ENCODE peak calls at places on chromosomes 11 and 22, in six cellular contexts. W is activated CD8-positive, alpha-beta memory T cell treated with anti-CD3 and anti-CD28 coated beads, Interleukin-2, amount 50 U/mL, for 48 hours; B is fibroblast of the conjunctiva; V is HS-27A; M is endothelial cell; Z is type B pancreatic cell. I is an unnamed sample.

GRCh38 chr22:20549232-20549841 is 41.9 kb downstream of the MED15 start:
- DNase-seq in W (no peak), B (no peak), V (no peak), M (no peak), Z (no peak), I (no peak)

GRCh38 chr11:110311783-110312578 is 15.6 kb upstream of the RDX start:
- DNase-seq in W (no peak), B (no peak), V (no peak), M (no peak), Z (no peak), I (no peak)

GRCh38 chr22:45083659-45084305 is 74.0 kb upstream of the PHF21B start:
- DNase-seq in W (peak), B (no peak), V (no peak), M (no peak), Z (no peak), I (no peak)

GRCh38 chr11:62444271-62444833 is 25.5 kb downstream of the SCGB1A1 start:
- DNase-seq in W (peak), B (peak), V (no peak), M (no peak), Z (no peak), I (peak)

GRCh38 chr11:92688416-92688815 is 281.0 kb upstream of the MTNR1B start:
- DNase-seq in W (no peak), B (no peak), V (no peak), M (no peak), Z (no peak), I (no peak)

GRCh38 chr22:50726643-50727340 is 11.2 kb upstream of the ACR start:
- DNase-seq in W (no peak), B (no peak), V (no peak), M (no peak), Z (no peak), I (no peak)

GRCh38 chr11:59208956-59209355 is 3.8 kb downstream of the MPEG1 start:
- DNase-seq in W (no peak), B (no peak), V (no peak), M (no peak), Z (no peak), I (no peak)

GRCh38 chr11:70476669-70477068 is 78.3 kb downstream of the CTTN start:
- DNase-seq in W (no peak), B (no peak), V (no peak), M (no peak), Z (no peak), I (no peak)

GRCh38 chr11:43545610-43546009 is 134.9 kb upstream of the HSD17B12 start:
- DNase-seq in W (no peak), B (no peak), V (no peak), M (no peak), Z (no peak), I (no peak)

GRCh38 chr11:1127664-1128162 is 30.0 kb upstream of the MUC5AC start:
- DNase-seq in W (peak), B (no peak), V (no peak), M (peak), Z (no peak), I (no peak)

GRCh38 chr11:88523362-88524028 is 186.0 kb upstream of the CTSC start:
- DNase-seq in W (no peak), B (no peak), V (peak), M (no peak), Z (no peak), I (no peak)

GRCh38 chr11:122306776-122307479 is 190.9 kb upstream of the BLID start:
- DNase-seq in W (no peak), B (no peak), V (no peak), M (no peak), Z (no peak), I (peak)

GRCh38 chr11:114137838-114138237 is 78.3 kb downstream of the ZBTB16 start:
- DNase-seq in W (no peak), B (no peak), V (no peak), M (no peak), Z (no peak), I (no peak)

GRCh38 chr22:33332538-33332937 is 274.4 kb upstream of the SYN3 start:
- DNase-seq in W (no peak), B (no peak), V (no peak), M (no peak), Z (no peak), I (no peak)

GRCh38 chr11:124762624-124763155 is 600 bp upstream of the ESAM start:
- DNase-seq in W (no peak), B (no peak), V (no peak), M (peak), Z (no peak), I (no peak)

GRCh38 chr11:67321313-67321871 is 18.1 kb downstream of the SSH3 start:
- DNase-seq in W (no peak), B (no peak), V (no peak), M (no peak), Z (no peak), I (no peak)

GRCh38 chr22:27662359-27663030 is 139.1 kb downstream of the MN1 start:
- DNase-seq in W (no peak), B (peak), V (no peak), M (no peak), Z (no peak), I (no peak)

GRCh38 chr22:34297536-34298120 is 377.4 kb upstream of the LARGE1 start:
- DNase-seq in W (no peak), B (no peak), V (no peak), M (no peak), Z (no peak), I (no peak)

GRCh38 chr22:43854151-43854785 is 8.0 kb downstream of the SULT4A1 start:
- DNase-seq in W (no peak), B (no peak), V (no peak), M (no peak), Z (no peak), I (no peak)

GRCh38 chr11:29306527-29306926 is 710.3 kb downstream of the KCNA4 start:
- DNase-seq in W (no peak), B (no peak), V (no peak), M (no peak), Z (no peak), I (no peak)

GRCh38 chr11:86800076-86800955 is at the start of gene PRSS23:
- DNase-seq in W (peak), B (peak), V (no peak), M (peak), Z (peak), I (peak)

GRCh38 chr11:126444072-126444471 is 88.6 kb downstream of the ST3GAL4 start:
- DNase-seq in W (no peak), B (no peak), V (no peak), M (no peak), Z (no peak), I (no peak)

GRCh38 chr11:68998390-68998911 is 14.6 kb downstream of the MRGPRF start:
- DNase-seq in W (no peak), B (no peak), V (no peak), M (no peak), Z (peak), I (peak)

GRCh38 chr11:120695426-120695825 is 183.9 kb downstream of the GRIK4 start:
- DNase-seq in W (no peak), B (no peak), V (no peak), M (no peak), Z (no peak), I (no peak)

GRCh38 chr11:66891849-66892660 is 35.2 kb downstream of the LRFN4 start:
- DNase-seq in W (peak), B (peak), V (peak), M (no peak), Z (no peak), I (no peak)

GRCh38 chr22:40638261-40638660 is 1.7 kb upstream of the MRTFA start:
- DNase-seq in W (peak), B (no peak), V (no peak), M (no peak), Z (no peak), I (no peak)

GRCh38 chr22:50303848-50304527 is 3.5 kb downstream of the PLXNB2 start:
- DNase-seq in W (no peak), B (no peak), V (no peak), M (no peak), Z (no peak), I (no peak)

GRCh38 chr11:114153224-114153623 is 93.7 kb downstream of the ZBTB16 start:
- DNase-seq in W (no peak), B (no peak), V (no peak), M (no peak), Z (no peak), I (no peak)

GRCh38 chr22:29580200-29580810 is 608 bp downstream of the NIPSNAP1 start:
- DNase-seq in W (peak), B (no peak), V (no peak), M (peak), Z (peak), I (no peak)

GRCh38 chr11:2741377-2742131 is 41.8 kb upstream of the KCNQ1OT1 start:
- DNase-seq in W (no peak), B (peak), V (no peak), M (no peak), Z (no peak), I (no peak)

GRCh38 chr11:3825473-3826154 is 15.1 kb downstream of the RHOG start:
- DNase-seq in W (no peak), B (no peak), V (no peak), M (no peak), Z (no peak), I (no peak)

GRCh38 chr11:72758690-72759389 is 6.6 kb upstream of the ARAP1 start:
- DNase-seq in W (no peak), B (no peak), V (no peak), M (no peak), Z (no peak), I (peak)

GRCh38 chr11:44950036-44950624 is 553 bp downstream of the TP53I11 start:
- DNase-seq in W (peak), B (no peak), V (no peak), M (peak), Z (no peak), I (no peak)

GRCh38 chr11:79269923-79270322 is 170.9 kb downstream of the TENM4 start:
- DNase-seq in W (no peak), B (no peak), V (no peak), M (no peak), Z (no peak), I (peak)

GRCh38 chr11:117823294-117823940 is 1.1 kb downstream of the FXYD2 start:
- DNase-seq in W (peak), B (no peak), V (no peak), M (no peak), Z (no peak), I (no peak)